ENCODE peak calls at places on chromosomes 6 and 20, in nine cellular contexts. V, J, H, G, A, O, I, E and F are unnamed samples. For H3K36me3, the result is how much of the 10 kb centered on the place peaks cover.

GRCh38 chr6:48474764-48475674 is 364.0 kb upstream of the PTCHD4 start:
- DNase-seq in J (no peak), A (no peak), I (peak), E (no peak), H (no peak), V (peak), O (no peak), G (no peak), F (no peak)

GRCh38 chr20:51199920-51200319 is 177.0 kb upstream of the KCNG1 start:
- DNase-seq in G (no peak), E (no peak), J (no peak), O (no peak), H (no peak), I (no peak), A (no peak), V (no peak), F (no peak)

GRCh38 chr20:34516874-34517542 is 786 bp downstream of the DYNLRB1 start:
- DNase-seq in J (no peak), O (peak), G (no peak), H (no peak), I (no peak), E (no peak), V (no peak), A (peak), F (no peak)

GRCh38 chr6:36615018-36615761 is 21.0 kb downstream of the SRSF3 start:
- DNase-seq in I (peak), G (no peak), A (peak), H (no peak), J (no peak), V (peak), E (no peak), O (peak), F (no peak)

GRCh38 chr6:24476631-24477030 is 12.7 kb downstream of the GPLD1 start:
- DNase-seq in G (no peak), V (no peak), J (no peak), O (no peak), E (no peak), I (no peak), A (no peak), H (no peak), F (no peak)

GRCh38 chr6:35037289-35038038 is 103.7 kb downstream of the TCP11 start:
- DNase-seq in G (no peak), H (no peak), J (no peak), V (no peak), O (no peak), A (no peak), I (no peak), E (no peak), F (no peak)

GRCh38 chr6:25342784-25343183 is 63.6 kb downstream of the CARMIL1 start:
- DNase-seq in V (peak), E (peak), O (no peak), G (no peak), J (no peak), A (peak), H (no peak), I (peak), F (peak)

GRCh38 chr6:170329321-170329720 is 22.8 kb downstream of the FAM120B start:
- DNase-seq in V (no peak), O (no peak), I (no peak), G (no peak), H (no peak), A (no peak), E (no peak), J (no peak), F (no peak)

GRCh38 chr6:106630366-106630765 is 988 bp downstream of the QRSL1 start:
- DNase-seq in I (no peak), O (peak), A (no peak), V (peak), H (no peak), E (no peak), G (no peak), J (no peak), F (no peak)

GRCh38 chr6:52881662-52881995 is 27.9 kb downstream of the GSTA3 start:
- DNase-seq in J (no peak), O (no peak), E (no peak), I (no peak), V (no peak), G (no peak), H (no peak), A (no peak), F (no peak)

GRCh38 chr6:127952176-127952575 is 51.3 kb upstream of the THEMIS start:
- DNase-seq in H (no peak), G (no peak), I (no peak), E (no peak), O (no peak), V (no peak), J (no peak), A (no peak), F (no peak)
- H3K27ac ChIP-seq in H (no peak), G (no peak), I (no peak), E (no peak), O (no peak), V (no peak), J (no peak), A (no peak), F (no peak)

DNA sequence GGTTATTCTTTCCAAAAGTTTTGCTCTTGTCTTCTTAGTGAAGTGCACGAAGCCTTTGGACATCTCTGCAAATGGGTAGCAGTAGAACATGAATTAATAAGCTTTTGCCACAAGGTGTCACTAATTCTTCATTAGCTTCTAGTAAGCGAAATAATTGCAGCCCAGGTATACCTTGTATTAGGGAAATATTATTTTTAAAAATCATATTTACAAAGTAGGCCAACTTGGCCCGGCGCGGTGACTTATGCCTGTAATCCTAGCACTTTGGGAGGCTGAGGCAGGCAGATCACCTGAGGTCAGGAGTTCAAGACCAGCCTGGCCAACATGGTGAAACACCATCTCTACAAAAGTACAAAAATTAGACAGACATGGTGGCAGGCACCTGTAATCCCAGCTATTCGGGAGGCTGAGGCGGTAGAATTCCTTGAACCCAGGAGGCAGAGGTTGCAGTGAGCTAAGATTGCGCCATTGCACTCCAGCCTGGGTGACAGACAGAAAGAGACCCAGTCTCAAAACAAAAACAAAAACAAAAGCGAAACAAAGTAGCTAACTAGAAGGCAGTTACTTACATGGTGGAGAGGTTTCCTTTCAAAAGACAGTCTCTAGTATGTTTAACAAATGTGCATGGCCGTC is 8.8 kb upstream of the RSPH3 start:
- DNase-seq in G (no peak), E (peak), O (peak), J (no peak), I (peak), A (peak), H (no peak), V (peak), F (no peak)
- TF ChIP-seq CTCF in G (peak), E (peak), O (peak), J (peak), I (peak), A (peak), H (peak), V (peak), F (peak)

DNA sequence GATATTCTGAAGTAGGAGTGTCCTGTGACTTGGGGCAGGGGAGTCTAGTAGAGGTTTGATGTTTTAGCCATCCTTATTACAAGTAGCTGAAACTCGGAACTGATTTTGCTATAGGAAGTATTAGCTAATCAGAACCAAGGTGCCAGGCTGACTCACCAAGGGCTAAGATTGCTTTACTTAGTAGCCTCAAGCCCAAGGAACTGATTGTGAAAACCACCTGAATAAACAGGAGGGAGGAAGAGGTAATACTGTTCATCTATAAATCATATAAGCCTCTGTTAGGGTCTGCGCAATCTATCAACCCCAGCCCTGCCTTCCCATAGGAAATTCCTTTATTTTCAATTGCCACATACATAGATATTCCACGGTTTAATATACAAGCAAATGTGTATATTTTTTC is 54.4 kb downstream of the GNAS start:
- DNase-seq in G (no peak), V (peak), J (no peak), A (no peak), I (peak), H (no peak), E (peak), O (peak), F (peak)
- H3K36me3 ChIP-seq in G (half or more), V (half or more), J (half or more), A (half or more), I (under half), H (half or more), E (half or more), O (under half), F (half or more)

GRCh38 chr6:167046861-167047495 is 47.8 kb downstream of the CEP43 start:
- DNase-seq in J (no peak), H (no peak), E (no peak), A (no peak), O (no peak), V (no peak), I (no peak), G (no peak), F (no peak)
- H3K27ac ChIP-seq in J (no peak), H (peak), E (no peak), A (no peak), O (peak), V (no peak), I (no peak), G (no peak), F (no peak)

DNA sequence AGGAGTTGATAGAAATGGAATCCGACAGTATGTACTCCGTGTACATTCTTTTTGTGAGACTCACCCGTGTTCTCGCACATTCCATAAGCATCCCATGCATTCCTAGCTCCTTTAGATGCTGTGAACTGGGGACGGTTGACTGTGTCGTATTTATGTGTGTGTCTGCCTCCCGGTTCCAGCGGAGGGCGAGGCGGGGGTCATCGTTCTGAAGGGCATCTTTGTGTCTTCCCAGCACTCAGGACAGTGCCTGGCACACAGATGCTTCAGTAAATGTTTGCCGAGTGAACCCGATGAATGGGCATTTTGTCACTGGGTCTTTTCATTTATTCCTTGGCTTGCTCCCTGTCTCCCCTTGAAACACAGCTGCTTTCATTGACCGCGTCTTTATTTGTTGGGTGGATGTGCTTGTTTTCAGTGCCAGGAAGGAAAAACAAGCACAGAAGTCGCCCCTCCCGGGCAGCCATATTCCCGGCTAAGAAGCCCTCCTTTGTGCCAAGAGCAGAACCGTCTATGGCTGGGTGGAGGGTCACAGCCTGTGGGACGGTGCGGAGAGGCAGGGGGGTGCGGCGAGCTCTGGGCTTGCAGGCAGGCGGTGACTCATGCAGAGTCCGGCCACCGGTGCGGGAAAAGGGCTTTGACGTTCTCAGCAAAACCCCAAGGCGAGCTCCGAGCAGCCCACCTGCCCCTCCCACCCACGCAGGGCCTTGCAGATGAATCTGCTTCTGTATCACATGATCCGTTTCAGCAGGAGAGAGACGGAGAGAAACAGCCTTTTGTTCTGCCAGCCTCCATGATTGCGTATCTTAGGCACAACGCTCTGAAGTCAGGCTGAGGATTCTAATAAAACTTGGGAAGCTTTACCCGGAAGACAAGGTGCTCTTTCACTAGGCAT is 11.2 kb upstream of the PSMG4 start:
- DNase-seq in I (peak), E (peak), V (peak), A (no peak), G (no peak), H (no peak), O (no peak), J (peak), F (peak)
- TF ChIP-seq CTCF in I (no peak), E (no peak), V (no peak), A (no peak), G (no peak), H (no peak), O (no peak), J (no peak), F (no peak)

GRCh38 chr6:116433313-116433712 is 27.9 kb upstream of the CALHM6 start:
- DNase-seq in A (no peak), J (no peak), V (no peak), O (no peak), I (no peak), E (no peak), H (no peak), G (no peak), F (no peak)

GRCh38 chr6:116426551-116426950 is 34.6 kb upstream of the CALHM6 start:
- DNase-seq in O (no peak), J (no peak), A (no peak), G (no peak), V (no peak), H (no peak), E (no peak), I (no peak), F (no peak)

GRCh38 chr6:116430860-116431259 is 30.3 kb upstream of the CALHM6 start:
- DNase-seq in I (no peak), O (no peak), V (no peak), G (no peak), E (no peak), J (no peak), A (no peak), H (no peak), F (no peak)

GRCh38 chr6:116431964-116432595 is 29.1 kb upstream of the CALHM6 start:
- DNase-seq in G (no peak), O (no peak), J (no peak), H (no peak), V (no peak), A (no peak), E (no peak), I (no peak), F (no peak)

DNA sequence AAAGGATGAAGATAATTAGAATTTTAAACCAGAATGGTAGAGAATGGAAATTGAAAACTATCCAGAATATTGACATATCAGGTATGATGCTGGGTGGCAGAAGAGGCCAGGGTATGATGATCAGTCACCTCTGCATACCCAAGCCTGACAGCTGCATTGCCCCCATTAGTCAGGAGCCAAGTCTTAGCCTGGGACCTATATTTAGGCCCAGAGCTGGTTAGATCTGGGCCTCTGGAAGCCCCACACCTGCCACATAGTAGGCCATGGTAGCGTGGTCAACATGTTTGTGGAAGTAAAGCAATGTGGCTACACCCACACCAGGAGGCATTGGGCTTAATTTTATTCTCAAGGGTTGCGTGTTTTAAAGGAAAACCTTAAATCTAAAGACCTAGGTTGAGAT is 32.1 kb upstream of the CALHM6 start:
- DNase-seq in V (no peak), O (no peak), J (no peak), H (no peak), I (no peak), A (no peak), G (no peak), E (no peak), F (no peak)
- H3K36me3 ChIP-seq in V (under half), O (under half), J (half or more), H (half or more), I (under half), A (under half), G (under half), E (under half), F (under half)

DNA sequence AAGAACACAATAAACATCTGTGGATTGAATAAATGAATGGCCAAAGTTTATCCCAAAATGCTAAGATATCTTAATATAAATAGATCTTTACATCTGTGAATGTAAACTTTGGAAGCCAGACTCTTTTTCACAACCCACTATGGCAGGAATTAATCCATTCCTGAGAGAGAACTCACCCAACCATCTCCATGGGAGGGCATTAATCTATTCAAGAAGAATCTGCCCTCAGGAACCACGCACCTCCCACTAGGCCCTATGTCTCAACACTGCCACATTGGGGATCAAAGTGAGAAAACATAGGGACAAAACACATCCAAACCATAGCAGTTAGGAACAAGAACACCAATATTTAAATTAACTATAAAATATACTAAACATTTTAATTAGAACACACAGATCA is 3.4 kb downstream of the UBE3D start:
- DNase-seq in G (no peak), I (peak), J (no peak), V (peak), A (peak), E (no peak), H (no peak), O (no peak), F (peak)
- H3K27ac ChIP-seq in G (no peak), I (no peak), J (no peak), V (no peak), A (peak), E (no peak), H (no peak), O (no peak), F (no peak)

GRCh38 chr20:8234580-8234979 is 102.5 kb downstream of the PLCB1 start:
- DNase-seq in V (no peak), G (no peak), E (no peak), I (no peak), O (no peak), H (no peak), J (no peak), A (no peak), F (no peak)
- TF ChIP-seq CTCF in V (no peak), G (no peak), E (no peak), I (no peak), O (no peak), H (no peak), J (no peak), A (no peak), F (no peak)

DNA sequence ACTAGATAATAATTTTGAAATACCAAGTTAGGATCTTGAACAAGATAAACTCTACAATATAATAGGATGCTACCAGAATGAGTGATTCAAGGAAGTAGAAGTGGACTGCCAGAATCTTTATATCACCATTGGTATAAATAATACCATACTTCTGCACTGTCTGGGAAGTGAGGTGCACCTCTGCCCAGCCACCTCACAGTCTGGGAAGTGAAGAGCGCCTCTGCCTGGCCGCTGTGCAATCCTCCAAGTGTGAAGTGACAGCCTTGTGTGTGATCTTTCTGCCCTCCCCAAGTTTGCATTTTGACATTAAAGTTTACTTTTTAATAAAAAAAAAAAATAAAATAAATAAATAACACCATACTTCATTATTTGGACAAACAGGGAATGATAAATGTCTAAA is 18.8 kb downstream of the LATS1 start:
- DNase-seq in J (no peak), A (no peak), G (no peak), E (no peak), H (no peak), V (no peak), I (no peak), O (no peak), F (no peak)
- H3K36me3 ChIP-seq in J (half or more), A (under half), G (under half), E (under half), H (under half), V (under half), I (under half), O (under half), F (under half)